ENCODE peak calls at places on chromosomes 7 and 10, in ten cellular contexts. A is CD8-positive, alpha-beta T cell; J is neural progenitor cell; M is A673; L is psoas muscle; I is cardiac muscle cell; W is gastrocnemius medialis; N is mammary epithelial cell; R is mucosa of descending colon; F is heart left ventricle. Z is an unnamed sample. For H3K4me1, the result is how much of the 10 kb centered on the place peaks cover.

GRCh38 chr10:52999681-53000080 is 227.1 kb upstream of the MBL2 start:
- DNase-seq in L (no peak), N (no peak), M (no peak), W (no peak), R (no peak), F (no peak), J (no peak), I (no peak), A (no peak), Z (no peak)

GRCh38 chr10:125726914-125727313 is 7.4 kb downstream of the EDRF1 start:
- DNase-seq in J (no peak), W (no peak), F (no peak), I (no peak), R (no peak), L (no peak), A (no peak), M (no peak), N (no peak), Z (no peak)

GRCh38 chr7:73735526-73735905 is 3.1 kb downstream of the ABHD11 start:
- DNase-seq in L (no peak), N (no peak), R (peak), I (no peak), W (no peak), M (no peak), A (no peak), J (no peak), F (no peak), Z (no peak)

GRCh38 chr10:25815999-25816768 is 117.8 kb upstream of the MYO3A start:
- DNase-seq in R (no peak), J (no peak), F (no peak), A (no peak), M (peak), W (no peak), I (no peak), L (no peak), N (no peak), Z (no peak)

GRCh38 chr10:52663161-52663560 is 109.4 kb downstream of the MBL2 start:
- DNase-seq in L (no peak), F (no peak), R (no peak), N (no peak), M (no peak), J (no peak), A (no peak), W (no peak), I (no peak), Z (no peak)

GRCh38 chr10:17993361-17993760 is 41.6 kb downstream of the SLC39A12 start:
- DNase-seq in A (no peak), R (no peak), L (no peak), N (peak), M (no peak), J (no peak), W (no peak), I (no peak), F (no peak), Z (no peak)

GRCh38 chr10:44937201-44938005 is 22.2 kb upstream of the RASSF4 start:
- DNase-seq in J (no peak), W (no peak), F (no peak), I (peak), N (no peak), A (no peak), L (no peak), R (no peak), M (no peak), Z (no peak)

GRCh38 chr7:155258233-155258575 is 39.5 kb upstream of the INSIG1 start:
- DNase-seq in W (peak), J (no peak), R (no peak), I (peak), A (no peak), M (peak), N (peak), L (peak), F (peak), Z (no peak)

GRCh38 chr10:84416245-84416555 is 87.8 kb downstream of the CCSER2 start:
- DNase-seq in R (no peak), M (no peak), L (no peak), A (no peak), W (no peak), N (no peak), I (no peak), F (no peak), J (no peak), Z (no peak)

GRCh38 chr7:116884691-116885090 is 22.3 kb downstream of the CAPZA2 start:
- DNase-seq in W (no peak), R (no peak), J (no peak), A (no peak), L (no peak), I (no peak), N (no peak), M (no peak), F (no peak), Z (no peak)
- TF ChIP-seq CTCF in W (no peak), R (no peak), J (no peak), A (no peak), L (no peak), I (no peak), N (no peak), M (no peak), F (no peak), Z (no peak)

DNA sequence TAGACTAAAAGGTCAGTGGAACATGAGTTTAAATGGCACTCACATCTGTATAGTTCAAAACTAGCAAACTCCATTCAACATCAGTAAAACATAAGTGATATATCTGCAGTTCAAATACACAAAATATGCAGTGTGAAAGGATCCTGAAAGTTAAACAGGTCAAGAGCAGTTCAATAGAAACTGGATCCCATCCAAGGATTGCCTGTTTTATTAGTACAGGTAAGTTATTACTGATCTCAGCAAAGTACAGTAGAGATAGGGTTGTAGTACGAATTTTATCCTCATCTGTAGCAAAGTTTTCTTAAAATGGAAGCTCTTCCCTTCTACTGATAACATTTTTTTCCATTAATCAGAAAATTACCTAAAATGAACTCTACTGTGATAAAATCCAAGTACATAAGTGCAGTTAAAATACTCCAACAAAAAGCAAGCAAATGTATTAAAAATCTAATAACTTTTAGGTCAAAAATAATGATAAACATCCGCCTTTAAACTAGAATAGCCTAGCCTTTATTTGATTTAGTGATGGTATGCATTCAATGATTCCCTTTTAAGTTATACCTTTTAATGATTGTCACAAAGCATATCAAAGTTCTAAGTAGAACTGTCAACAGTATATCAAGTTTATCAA is 2.2 kb downstream of the ZNF800 start:
- DNase-seq in J (no peak), A (no peak), I (no peak), N (no peak), W (no peak), F (no peak), L (no peak), M (no peak), R (no peak), Z (no peak)
- H3K4me3 ChIP-seq in J (no peak), A (no peak), I (no peak), N (peak), W (no peak), F (no peak), L (peak), M (peak), R (no peak), Z (no peak)

GRCh38 chr7:32153006-32153405 is 82.8 kb upstream of the PDE1C start:
- DNase-seq in J (no peak), W (no peak), F (no peak), N (no peak), M (no peak), A (no peak), L (no peak), R (no peak), I (no peak), Z (no peak)
- H3K4me1 ChIP-seq in J (under half), W (under half), F (under half), N (under half), M (under half), A (under half), L (under half), R (under half), I (under half), Z (under half)

DNA sequence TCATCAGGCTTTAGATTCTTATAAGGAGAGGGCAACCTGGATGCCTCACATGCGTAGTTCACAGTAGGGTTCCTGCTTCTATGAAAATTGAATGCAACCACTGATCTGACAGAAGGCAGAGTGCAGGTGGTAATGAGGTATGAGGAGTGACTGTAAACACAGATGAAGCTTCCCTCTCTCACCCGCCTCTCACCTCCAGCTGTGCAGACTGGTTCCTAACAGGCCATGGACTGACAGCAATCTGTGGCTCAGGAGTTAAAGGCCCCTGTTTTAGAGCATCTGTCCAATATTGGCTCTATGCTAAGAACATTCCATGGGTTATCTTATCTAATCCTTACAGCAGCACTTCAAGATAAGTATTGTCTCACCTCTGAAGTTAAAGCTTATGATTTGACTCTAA is 213.5 kb upstream of the NRP1 start:
- DNase-seq in F (no peak), A (no peak), M (no peak), L (no peak), I (no peak), R (no peak), W (no peak), J (no peak), N (no peak), Z (no peak)
- TF ChIP-seq CTCF in F (no peak), A (no peak), M (no peak), L (no peak), I (no peak), R (no peak), W (no peak), J (no peak), N (no peak), Z (no peak)

GRCh38 chr10:77634939-77635338 is 2.7 kb downstream of the KCNMA1 start:
- DNase-seq in N (no peak), J (no peak), L (no peak), A (no peak), R (no peak), I (no peak), W (no peak), F (no peak), M (no peak), Z (no peak)
- H3K4me3 ChIP-seq in N (no peak), J (no peak), L (no peak), A (no peak), R (no peak), I (no peak), W (peak), F (no peak), M (no peak), Z (no peak)

DNA sequence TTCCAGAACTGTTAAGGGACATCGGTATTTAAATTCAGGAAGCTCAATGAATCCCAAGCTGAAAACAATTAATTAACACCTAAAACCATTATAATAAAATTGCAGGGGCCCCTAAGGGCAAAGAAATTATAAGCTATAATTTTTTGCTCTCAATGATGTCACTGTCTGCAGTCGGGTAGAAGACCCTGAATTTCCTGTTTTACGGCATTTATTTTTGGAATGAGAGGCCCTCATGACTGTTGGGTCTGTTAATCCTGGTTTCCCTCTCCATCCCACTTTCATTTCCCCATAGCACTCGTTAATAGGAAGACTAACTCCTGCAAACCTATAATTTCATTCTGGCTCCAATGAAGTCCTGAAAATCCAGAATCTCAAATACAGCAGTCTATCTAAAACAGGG is 25.8 kb upstream of the GPR37 start:
- DNase-seq in I (no peak), A (no peak), N (no peak), R (no peak), W (no peak), J (no peak), F (no peak), M (no peak), L (no peak), Z (no peak)
- H3K4me1 ChIP-seq in I (under half), A (under half), N (under half), R (under half), W (under half), J (under half), F (under half), M (under half), L (under half), Z (under half)

DNA sequence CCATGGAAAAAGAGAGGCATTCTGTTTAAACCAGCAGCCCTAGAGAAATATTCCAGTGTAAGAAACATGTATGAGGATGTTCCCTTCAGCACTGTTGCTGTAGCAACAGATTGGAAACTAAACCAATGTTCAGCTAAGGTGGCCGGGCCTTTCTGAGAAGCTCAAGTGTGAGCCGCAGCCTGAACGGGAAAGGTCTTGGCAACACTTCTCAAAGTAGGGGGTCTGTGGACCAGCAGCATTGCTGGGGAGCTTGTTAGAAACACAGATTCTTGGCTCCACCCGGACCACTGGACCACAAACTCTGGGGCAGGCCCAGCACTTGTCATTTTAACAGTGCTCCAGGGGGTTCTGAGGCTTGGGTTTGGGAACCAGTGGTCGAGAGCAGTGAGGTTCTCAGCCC is 36.3 kb downstream of the RAMP3 start:
- DNase-seq in M (no peak), I (no peak), A (no peak), W (no peak), R (no peak), N (no peak), J (no peak), L (no peak), F (no peak), Z (no peak)
- TF ChIP-seq CTCF in M (no peak), I (no peak), A (no peak), W (no peak), R (no peak), N (no peak), J (no peak), L (no peak), F (no peak), Z (no peak)